ENCODE peak calls at places on chromosomes 16 and 17, in four cellular contexts. L, Y, Z and T are unnamed samples.

GRCh38 chr16:75559564-75560372 is 3.7 kb upstream of the TMEM231 start:
- DNase-seq in Y (peak; percentile 79), L (no peak), Z (no peak), T (no peak)

GRCh38 chr17:58189436-58190146 is 2.9 kb upstream of the EPX start:
- DNase-seq in Z (no peak), L (no peak), Y (peak; percentile 37), T (peak; percentile 71)

GRCh38 chr16:27852681-27853080 is 210.8 kb downstream of the GSG1L start:
- DNase-seq in L (no peak), Z (no peak), Y (no peak), T (no peak)

GRCh38 chr17:66165537-66166123 is 26.3 kb downstream of the CEP112 start:
- DNase-seq in Y (peak; percentile 59), L (peak; percentile 67), Z (no peak), T (peak; percentile 72)

GRCh38 chr17:73334771-73335513 is 23.1 kb upstream of the CDC42EP4 start:
- DNase-seq in Z (no peak), L (no peak), Y (no peak), T (no peak)

GRCh38 chr17:21417921-21418320 is 41.8 kb downstream of the KCNJ12 start:
- DNase-seq in Z (no peak), Y (no peak), L (no peak), T (no peak)

GRCh38 chr17:29640981-29641642 is 18.4 kb upstream of the CORO6 start:
- DNase-seq in Z (no peak), L (no peak), Y (no peak), T (no peak)

GRCh38 chr17:13638855-13639458 is 37.2 kb upstream of the HS3ST3A1 start:
- DNase-seq in Z (no peak), Y (no peak), L (no peak), T (no peak)

GRCh38 chr17:76384222-76384986 is at the start of gene SPHK1:
- DNase-seq in Z (peak; percentile 73), Y (peak; percentile 92), L (peak; percentile 74), T (peak; percentile 90)

GRCh38 chr16:57639172-57639571 is 10.7 kb downstream of the ADGRG1 start:
- DNase-seq in L (no peak), Y (no peak), Z (peak; percentile 75), T (no peak)

GRCh38 chr17:62987136-62987535 is 21.1 kb downstream of the TANC2 start:
- DNase-seq in Y (peak; percentile 38), Z (peak; percentile 56), L (no peak), T (no peak)

GRCh38 chr16:8407351-8407750 is 183.0 kb downstream of the TMEM114 start:
- DNase-seq in Y (no peak), L (no peak), Z (no peak), T (no peak)

GRCh38 chr16:8397223-8397622 is 193.1 kb downstream of the TMEM114 start:
- DNase-seq in Y (no peak), Z (no peak), L (no peak), T (no peak)

GRCh38 chr16:8398548-8398947 is 191.8 kb downstream of the TMEM114 start:
- DNase-seq in L (no peak), Y (no peak), Z (no peak), T (no peak)

GRCh38 chr16:8403978-8404738 is 186.2 kb downstream of the TMEM114 start:
- DNase-seq in Y (no peak), L (no peak), Z (no peak), T (no peak)

DNA sequence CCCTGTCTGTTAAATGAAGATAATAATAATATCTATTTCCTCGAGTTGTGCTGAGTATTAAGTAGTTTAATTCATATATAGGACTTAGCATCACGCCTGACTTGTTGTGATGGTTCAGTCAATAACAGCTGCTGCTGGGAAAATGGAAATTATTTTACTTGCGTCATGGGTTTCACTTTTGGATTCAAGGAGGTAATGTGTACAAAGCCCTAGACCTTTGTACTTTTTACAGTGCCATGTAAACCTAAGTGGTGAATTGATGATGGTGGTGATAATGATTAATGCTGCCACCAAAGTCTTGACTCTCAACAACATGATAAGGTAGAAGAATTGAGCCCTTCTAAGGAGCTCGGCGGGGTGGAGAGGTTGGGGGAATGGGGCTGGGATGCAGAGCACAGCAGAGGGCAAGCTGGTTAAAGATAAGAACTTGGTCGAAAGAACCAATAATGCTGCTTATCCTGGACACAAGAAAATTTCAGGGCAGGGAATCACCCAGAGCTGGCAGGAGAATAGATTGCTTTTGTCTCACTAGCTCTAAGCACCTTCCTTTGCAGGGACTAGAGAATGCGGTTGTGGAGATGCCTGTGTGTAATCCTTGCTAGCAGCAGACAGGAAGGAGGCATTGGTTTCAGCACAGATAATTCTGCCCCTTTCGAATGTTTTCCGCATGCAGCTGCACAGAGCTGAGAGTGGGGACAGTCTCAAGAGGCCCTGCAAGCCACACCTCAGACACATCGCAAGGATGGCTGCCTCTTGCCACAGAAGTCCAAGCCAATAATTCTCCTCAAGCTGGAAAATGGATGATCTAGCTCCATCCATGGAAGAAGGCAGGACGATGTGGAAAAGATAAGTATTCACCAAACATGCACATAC is 187.1 kb downstream of the TMEM114 start:
- DNase-seq in Y (no peak), L (peak; percentile 33), Z (no peak), T (no peak)
- TF ChIP-seq HMGXB4 in Y (no peak), L (no peak), Z (no peak), T (no peak)

DNA sequence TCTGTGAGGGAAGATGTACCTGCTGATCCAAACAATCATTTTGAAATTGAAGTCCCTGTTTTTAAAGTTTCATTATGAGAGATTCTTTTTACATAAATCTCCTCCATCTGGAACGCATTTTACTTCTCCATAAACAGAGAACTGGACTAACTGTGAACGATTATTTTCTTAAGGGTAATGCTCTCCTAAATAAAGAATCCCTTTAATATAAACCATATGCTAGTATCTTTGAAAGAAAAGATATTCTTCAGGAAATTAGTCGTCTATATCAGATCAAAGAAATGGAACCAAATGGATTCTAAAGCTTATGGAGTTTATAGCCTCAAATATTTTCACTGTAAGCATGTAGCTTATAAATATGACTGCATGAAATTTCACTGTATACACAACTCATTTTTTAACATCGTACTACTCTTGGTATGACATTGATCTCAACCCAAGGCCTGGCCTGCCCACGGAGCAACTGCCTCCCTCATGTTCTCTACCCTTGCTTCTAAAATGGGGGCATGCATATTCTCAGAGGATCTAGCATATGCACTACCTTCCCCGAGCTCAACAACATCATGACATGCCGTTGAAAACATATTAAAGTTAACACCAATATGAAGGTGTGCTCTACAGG is 66.4 kb downstream of the MYH10 start:
- DNase-seq in Y (no peak), Z (no peak), L (no peak), T (no peak)
- TF ChIP-seq HMGXB4 in Y (no peak), Z (no peak), L (no peak), T (no peak)

GRCh38 chr16:22188267-22188594 is 17.8 kb upstream of the EEF2K start:
- DNase-seq in Y (no peak), L (no peak), Z (no peak), T (no peak)
- TF ChIP-seq HMGXB4 in Y (no peak), L (no peak), Z (no peak), T (no peak)

DNA sequence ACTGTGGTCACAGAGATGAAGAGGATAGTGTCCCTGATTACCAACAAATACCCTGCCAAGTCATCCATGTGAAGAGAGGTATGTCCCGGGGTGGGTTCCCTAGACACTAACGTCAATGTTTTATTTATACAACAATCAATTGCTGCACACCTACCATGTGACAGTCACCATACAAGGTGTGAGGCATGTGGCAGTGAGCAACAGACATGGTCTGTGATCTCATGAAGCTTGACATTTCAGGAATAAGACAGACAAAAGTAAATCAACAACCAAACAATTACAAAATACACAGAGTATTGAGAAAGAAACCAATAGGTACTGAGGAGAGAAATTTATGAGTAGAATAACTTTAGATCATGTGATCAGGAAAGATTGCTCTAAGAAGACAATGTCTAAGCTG is 268.6 kb downstream of the MRTFB start:
- DNase-seq in L (no peak), Y (no peak), Z (no peak), T (no peak)
- TF ChIP-seq HMGXB4 in L (no peak), Y (no peak), Z (no peak), T (no peak)

GRCh38 chr17:50211249-50212120 is 10.1 kb upstream of the COL1A1 start:
- DNase-seq in Z (no peak), L (no peak), Y (no peak), T (no peak)
- TF ChIP-seq HMGXB4 in Z (no peak), L (no peak), Y (no peak), T (no peak)

DNA sequence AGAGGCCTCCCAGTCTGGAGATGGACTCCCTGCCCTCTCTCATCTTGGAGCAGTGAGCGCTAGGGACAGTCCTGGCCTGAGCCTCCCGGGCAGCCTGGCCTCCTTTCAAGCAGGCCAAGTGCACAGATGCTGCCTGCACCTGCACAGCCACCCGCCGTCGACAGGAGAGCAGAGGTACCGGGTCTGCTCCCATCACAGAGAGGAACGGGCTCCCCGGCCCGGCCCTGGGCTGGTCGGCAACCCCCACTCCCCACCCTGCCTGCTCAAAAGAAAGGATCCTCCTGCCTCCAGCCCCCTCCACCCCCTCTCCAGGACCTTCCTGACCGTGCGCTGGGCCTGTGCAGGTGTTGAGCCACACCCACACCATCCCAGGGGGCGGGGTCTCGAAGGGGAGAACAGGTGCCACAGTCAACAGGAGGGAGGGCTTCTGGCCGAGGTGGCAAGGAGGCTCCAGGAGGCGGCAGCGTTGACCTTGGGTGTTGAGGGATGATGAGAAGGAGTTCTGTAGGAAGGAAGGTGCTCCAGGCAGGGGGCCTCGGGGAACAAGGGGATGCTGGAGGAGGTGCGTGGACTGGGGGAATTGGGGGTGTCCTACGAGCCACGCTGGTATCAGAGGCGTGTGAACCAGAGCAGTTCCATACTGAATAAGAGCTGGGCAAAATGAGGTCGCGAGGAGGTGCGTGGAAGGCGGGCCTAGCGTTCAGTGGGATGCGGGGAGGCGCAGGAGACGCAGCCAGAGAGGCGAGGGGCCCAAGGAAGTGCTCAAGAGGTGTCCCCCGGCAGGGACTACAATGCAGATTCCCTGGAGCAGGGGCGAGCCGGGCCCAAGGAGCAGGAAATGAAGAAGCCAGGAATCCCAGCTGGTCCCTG is 967 bp upstream of the CDH15 start:
- DNase-seq in L (no peak), Z (peak; percentile 92), Y (no peak), T (no peak)
- TF ChIP-seq HMGXB4 in L (no peak), Z (no peak), Y (no peak), T (no peak)

GRCh38 chr16:20901441-20902112 is 1.0 kb downstream of the LYRM1 start:
- DNase-seq in L (peak; percentile 55), Y (peak; percentile 25), Z (peak; percentile 20), T (peak; percentile 52)
- TF ChIP-seq HMGXB4 in L (no peak), Y (no peak), Z (no peak), T (peak; percentile 11)

DNA sequence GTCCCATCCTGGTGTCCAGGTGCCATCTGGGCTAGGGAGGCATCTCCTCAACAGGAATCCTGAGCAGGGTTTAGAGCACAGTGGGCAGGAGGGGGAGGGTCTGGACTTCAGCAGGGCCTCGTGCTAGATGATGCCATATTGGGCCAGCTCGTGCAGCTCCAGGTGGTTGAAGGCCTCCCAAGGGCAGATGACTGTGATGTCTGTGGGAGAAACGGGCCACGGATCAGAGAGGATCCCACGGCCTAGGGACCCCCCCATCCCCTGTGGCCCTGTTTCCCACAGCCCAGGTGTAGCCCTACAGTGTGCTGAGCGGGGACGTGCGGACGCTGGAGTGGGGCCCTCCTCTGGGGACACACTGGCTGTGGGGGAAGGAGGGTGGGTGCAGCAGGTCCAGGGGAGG is 5.4 kb downstream of the PDE6G start:
- DNase-seq in L (no peak), Z (no peak), Y (no peak), T (no peak)
- TF ChIP-seq HMGXB4 in L (no peak), Z (no peak), Y (no peak), T (no peak)

GRCh38 chr17:61294286-61294685 is 105.4 kb upstream of the TBX2 start:
- DNase-seq in Z (no peak), Y (no peak), L (no peak), T (no peak)
- TF ChIP-seq HMGXB4 in Z (no peak), Y (no peak), L (no peak), T (no peak)

GRCh38 chr17:78979780-78980623 is at the start of gene LGALS3BP:
- DNase-seq in Y (peak; percentile 47), Z (peak; percentile 49), L (peak; percentile 97), T (peak; percentile 85)
- TF ChIP-seq HMGXB4 in Y (no peak), Z (no peak), L (peak; percentile 87), T (no peak)